ENCODE peak calls at places on chromosome 1, in seven cellular contexts. U, V, Q, F, B, L and X are unnamed samples.

GRCh38 chr1:26283871-26284596 is 4.1 kb downstream of the SH3BGRL3 start:
- DNase-seq in F (no peak), Q (no peak), L (no peak), V (no peak), U (no peak), B (no peak), X (no peak)

GRCh38 chr1:92030701-92031107 is 919 bp downstream of the EPHX4 start:
- DNase-seq in V (no peak), F (peak), B (no peak), U (no peak), Q (no peak), L (no peak), X (no peak)

GRCh38 chr1:91555074-91555730 is 54.6 kb downstream of the CDC7 start:
- DNase-seq in L (no peak), Q (no peak), F (peak), U (no peak), B (no peak), V (no peak), X (no peak)

GRCh38 chr1:59285691-59286090 is 11.2 kb upstream of the FGGY start:
- DNase-seq in V (no peak), U (no peak), B (no peak), Q (no peak), L (no peak), F (peak), X (no peak)

GRCh38 chr1:28887418-28887834 is 26.9 kb upstream of the EPB41 start:
- DNase-seq in V (peak), L (no peak), Q (no peak), F (peak), B (no peak), U (peak), X (no peak)

GRCh38 chr1:243475966-243476365 is 220.1 kb downstream of the SDCCAG8 start:
- DNase-seq in F (peak), B (no peak), U (no peak), L (no peak), V (no peak), Q (no peak), X (no peak)

GRCh38 chr1:41618066-41618825 is 133.8 kb upstream of the EDN2 start:
- DNase-seq in V (no peak), Q (no peak), B (peak), L (no peak), U (peak), F (no peak), X (no peak)

GRCh38 chr1:166914111-166914510 is 38.0 kb upstream of the TADA1 start:
- DNase-seq in Q (no peak), B (no peak), L (no peak), F (peak), V (no peak), U (no peak), X (no peak)

GRCh38 chr1:89149229-89149628 is 23.3 kb upstream of the GBP2 start:
- DNase-seq in B (no peak), Q (no peak), L (no peak), V (no peak), U (peak), F (peak), X (no peak)

GRCh38 chr1:164563821-164564251 is 4.9 kb downstream of the PBX1 start:
- DNase-seq in U (no peak), Q (no peak), L (no peak), F (no peak), V (no peak), B (no peak), X (no peak)

GRCh38 chr1:40140211-40140709 is 20.9 kb upstream of the RLF start:
- DNase-seq in V (no peak), B (no peak), L (no peak), Q (no peak), F (peak), U (no peak), X (no peak)

GRCh38 chr1:242739246-242739645 is 214.7 kb upstream of the PLD5 start:
- DNase-seq in L (no peak), F (no peak), Q (peak), B (no peak), U (no peak), V (no peak), X (no peak)

GRCh38 chr1:203278087-203278884 is 27.0 kb upstream of the BTG2 start:
- DNase-seq in V (no peak), B (peak), U (peak), L (peak), F (peak), Q (peak), X (no peak)

GRCh38 chr1:84442256-84442655 is 36.8 kb upstream of the RPF1 start:
- DNase-seq in Q (no peak), F (peak), U (no peak), V (no peak), B (no peak), L (peak), X (no peak)

GRCh38 chr1:18922319-18922726 is 20.0 kb upstream of the ALDH4A1 start:
- DNase-seq in U (peak), F (no peak), V (no peak), Q (no peak), B (no peak), L (peak), X (no peak)

GRCh38 chr1:201754353-201754752 is 74.6 kb upstream of the IPO9 start:
- DNase-seq in U (no peak), L (no peak), F (no peak), B (no peak), V (no peak), Q (no peak), X (no peak)

GRCh38 chr1:232880354-232880753 is 70.1 kb upstream of the NTPCR start:
- DNase-seq in V (no peak), B (peak), F (peak), Q (no peak), U (no peak), L (no peak), X (no peak)

GRCh38 chr1:201318504-201319340 is 35.4 kb downstream of the PKP1 start:
- DNase-seq in F (no peak), V (no peak), L (no peak), Q (no peak), U (no peak), B (no peak), X (no peak)

GRCh38 chr1:149914545-149914944 is 3.1 kb downstream of the SV2A start:
- DNase-seq in B (no peak), U (no peak), V (no peak), F (no peak), Q (no peak), L (no peak), X (no peak)

GRCh38 chr1:226308166-226308722 is 720 bp downstream of the LIN9 start:
- DNase-seq in U (peak), B (no peak), L (no peak), V (no peak), Q (peak), F (no peak), X (no peak)

GRCh38 chr1:25675729-25676476 is 59.3 kb downstream of the MAN1C1 start:
- DNase-seq in U (no peak), F (no peak), Q (peak), V (peak), B (no peak), L (no peak), X (peak)

GRCh38 chr1:119286587-119287181 is 81.9 kb upstream of the HAO2 start:
- DNase-seq in V (peak), L (no peak), Q (peak), U (no peak), F (peak), B (no peak), X (no peak)

GRCh38 chr1:39722495-39722894 is 16.2 kb upstream of the PPIE start:
- DNase-seq in L (no peak), B (no peak), Q (no peak), F (peak), U (no peak), V (no peak), X (no peak)

GRCh38 chr1:227808566-227808965 is 6.9 kb upstream of the PRSS38 start:
- DNase-seq in F (no peak), V (no peak), Q (no peak), B (no peak), L (no peak), U (no peak), X (no peak)

GRCh38 chr1:43274125-43274803 is 4.5 kb downstream of the TMEM125 start:
- DNase-seq in U (peak), V (peak), Q (no peak), B (no peak), F (peak), L (no peak), X (peak)

GRCh38 chr1:20571427-20571826 is 17.5 kb upstream of the CDA start:
- DNase-seq in V (no peak), B (no peak), L (no peak), Q (no peak), U (no peak), F (no peak), X (no peak)

GRCh38 chr1:27504588-27505419 is 14.8 kb upstream of the WASF2 start:
- DNase-seq in B (peak), Q (no peak), L (no peak), F (peak), U (peak), V (no peak), X (no peak)

GRCh38 chr1:182629674-182630073 is 25.5 kb upstream of the RGS16 start:
- DNase-seq in Q (no peak), B (no peak), F (no peak), U (no peak), V (peak), L (no peak), X (peak)

GRCh38 chr1:2523891-2524609 is 2.3 kb downstream of the PANK4 start:
- DNase-seq in V (peak), F (no peak), U (no peak), Q (no peak), B (no peak), L (no peak), X (peak)

GRCh38 chr1:66084442-66084841 is 291.7 kb downstream of the PDE4B start:
- DNase-seq in U (no peak), B (no peak), V (no peak), F (no peak), L (no peak), Q (no peak), X (no peak)